ENCODE peak calls at places on chromosomes 7 and 10, in six cellular contexts. B is psoas muscle, I is uterus, J is GM23248, W is stomach, N is right atrium auricular region. T is an unnamed sample.

GRCh38 chr10:125084191-125085186 is 75.9 kb downstream of the CTBP2 start:
- DNase-seq in B (peak; percentile 74), I (peak; percentile 68), J (peak; percentile 90), W (peak; percentile 89), N (peak; percentile 84), T (peak; percentile 62)

GRCh38 chr7:116591202-116592040 is 66.6 kb downstream of the CAV1 start:
- DNase-seq in B (no peak), I (no peak), J (peak; percentile 59), W (no peak), N (no peak), T (no peak)

GRCh38 chr10:71966046-71967004 is 2.1 kb downstream of the CHST3 start:
- DNase-seq in B (no peak), I (no peak), J (peak; percentile 92), W (no peak), N (no peak), T (no peak)

GRCh38 chr7:90212149-90212495 is 582 bp downstream of the STEAP2 start:
- DNase-seq in B (no peak), I (no peak), J (no peak), W (no peak), N (no peak), T (no peak)

GRCh38 chr10:1117651-1118050 is 61.5 kb downstream of the WDR37 start:
- DNase-seq in B (no peak), I (no peak), J (no peak), W (no peak), N (no peak), T (no peak)

GRCh38 chr10:67790534-67791408 is 47.2 kb downstream of the DNAJC12 start:
- DNase-seq in B (no peak), I (no peak), J (peak; percentile 68), W (no peak), N (no peak), T (no peak)

GRCh38 chr10:2861632-2862210 is 205.6 kb upstream of the PFKP start:
- DNase-seq in B (no peak), I (no peak), J (no peak), W (no peak), N (no peak), T (no peak)

GRCh38 chr10:86632009-86632800 is 22.1 kb upstream of the OPN4 start:
- DNase-seq in B (peak; percentile 56), I (no peak), J (peak; percentile 67), W (peak; percentile 51), N (no peak), T (no peak)

GRCh38 chr10:133555521-133555920 is 9.9 kb downstream of the SYCE1 start:
- DNase-seq in B (no peak), I (no peak), J (no peak), W (no peak), N (no peak), T (peak; percentile 42)

GRCh38 chr7:116930156-116930913 is 23.0 kb upstream of the ST7 start:
- DNase-seq in B (peak; percentile 82), I (peak; percentile 92), J (peak; percentile 85), W (peak; percentile 89), N (peak; percentile 93), T (peak; percentile 87)

GRCh38 chr10:131645756-131646155 is 255.1 kb upstream of the PPP2R2D start:
- DNase-seq in B (no peak), I (no peak), J (no peak), W (no peak), N (no peak), T (peak; percentile 53)

GRCh38 chr10:101939273-101939635 is 95.7 kb upstream of the KCNIP2 start:
- DNase-seq in B (no peak), I (no peak), J (peak; percentile 90), W (no peak), N (no peak), T (no peak)

GRCh38 chr10:13707156-13707881 is 120.6 kb downstream of the PRPF18 start:
- DNase-seq in B (peak; percentile 81), I (peak; percentile 83), J (peak; percentile 80), W (peak; percentile 75), N (peak; percentile 90), T (peak; percentile 75)

GRCh38 chr10:124917939-124918830 is 23.7 kb upstream of the ZRANB1 start:
- DNase-seq in B (peak; percentile 18), I (no peak), J (peak; percentile 78), W (no peak), N (no peak), T (no peak)

DNA sequence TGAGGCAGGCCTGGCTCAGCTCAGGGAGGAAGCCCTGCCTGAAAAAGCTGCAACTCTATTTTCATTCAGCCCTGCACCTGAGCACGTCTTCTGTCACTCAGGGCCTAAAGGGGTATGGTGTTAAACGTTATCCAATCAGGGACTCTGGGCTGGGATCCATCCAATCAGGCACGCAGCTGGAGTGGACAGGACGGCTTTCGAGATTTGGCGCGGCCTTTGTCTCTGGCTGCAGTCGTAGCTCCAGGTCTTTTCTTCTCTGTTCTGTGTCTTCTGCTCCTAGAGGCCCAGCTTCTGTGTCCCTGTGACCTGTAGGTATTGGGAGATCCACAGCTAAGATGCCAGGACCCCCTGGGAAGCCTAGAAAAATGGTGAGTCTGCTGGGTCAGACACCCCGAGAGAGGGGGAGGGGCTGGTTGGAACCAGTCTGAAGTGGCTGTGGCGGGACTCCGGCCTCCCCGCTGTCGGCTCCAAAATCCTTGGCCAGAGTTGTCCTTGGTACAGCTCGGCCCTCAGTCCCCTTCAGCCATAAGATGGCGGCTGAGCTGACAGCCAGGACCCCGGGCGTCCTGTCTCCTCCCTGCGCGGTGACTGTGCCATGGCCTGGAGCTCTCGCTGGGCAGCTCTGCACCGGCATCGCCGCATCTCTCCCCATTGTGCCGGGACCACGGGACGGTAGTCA is 11.7 kb upstream of the ZNF680 start:
- DNase-seq in B (peak; percentile 47), I (no peak), J (peak; percentile 67), W (no peak), N (no peak), T (no peak)
- H3K4me3 ChIP-seq in B (peak overlapping the region; percentile 54), I (peak overlapping the region; percentile 15), J (peak overlapping the region; percentile 58), W (peak overlapping the region; percentile 32), N (peak overlapping the region; percentile 10), T (peak overlapping the region; percentile 30)

DNA sequence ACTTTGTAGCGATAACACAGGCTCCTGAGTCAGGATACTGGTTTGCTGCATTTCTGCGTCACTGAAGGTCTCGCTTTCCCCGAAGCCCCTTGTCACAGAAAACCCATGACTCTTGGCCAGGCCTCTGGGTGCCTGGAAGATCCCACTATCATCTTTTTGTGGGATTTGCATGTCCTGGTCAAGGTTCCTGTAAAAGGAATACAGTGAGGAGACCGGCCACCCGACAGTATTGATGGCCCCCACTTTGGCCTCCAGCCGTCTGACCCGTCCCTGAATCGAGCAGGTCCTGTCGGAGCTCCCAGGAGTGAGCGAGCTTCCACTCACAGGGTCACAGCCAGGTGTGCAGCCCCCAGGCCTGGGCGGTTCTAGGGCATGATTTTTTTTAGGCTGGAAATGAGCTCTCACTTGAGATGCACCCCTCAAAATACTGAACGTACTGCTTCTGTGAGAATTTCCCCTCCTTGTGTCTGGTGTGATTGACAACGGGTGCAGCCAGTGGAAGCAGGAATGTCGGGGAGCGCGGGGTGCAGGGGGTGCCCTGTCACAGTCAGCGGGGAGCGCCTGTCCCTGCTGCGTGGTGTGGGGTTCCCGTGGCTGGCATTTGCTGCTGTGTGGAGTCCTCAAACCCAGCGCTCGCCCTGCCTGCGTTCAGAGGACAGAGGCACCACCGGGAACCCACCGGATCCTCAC is 75.8 kb downstream of the DNAJB6 start:
- DNase-seq in B (no peak), I (no peak), J (no peak), W (no peak), N (no peak), T (no peak)
- H3K27ac ChIP-seq in B (no peak overlapping the region), I (no peak overlapping the region), J (peak overlapping the region; percentile 74), W (no peak overlapping the region), N (no peak overlapping the region), T (no peak overlapping the region)

DNA sequence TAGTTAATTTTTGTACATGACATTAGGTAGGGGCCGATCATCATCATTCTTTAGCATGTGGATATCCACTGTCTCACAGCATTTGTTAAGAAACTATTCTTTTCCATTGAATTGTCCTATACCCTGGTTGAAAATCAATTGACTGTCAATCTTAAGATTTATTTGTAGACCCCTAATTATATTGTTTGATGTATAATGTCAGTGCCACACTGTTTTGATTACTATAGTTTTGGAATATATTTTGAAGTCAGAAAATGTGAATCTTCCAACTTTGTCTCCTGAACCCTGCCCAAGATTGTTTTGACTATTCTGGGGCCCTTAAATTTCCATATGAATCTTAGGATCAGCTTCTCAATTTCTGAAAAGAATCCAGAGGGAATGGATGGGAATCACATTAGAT is 6.6 kb upstream of the LMTK2 start:
- DNase-seq in B (no peak), I (no peak), J (no peak), W (no peak), N (no peak), T (no peak)
- H3K4me1 ChIP-seq in B (no peaks in the 10 kb centered on the region), I (no peaks in the 10 kb centered on the region), J (no peaks in the 10 kb centered on the region), W (no peaks in the 10 kb centered on the region), N (no peaks in the 10 kb centered on the region), T (no peaks in the 10 kb centered on the region)

GRCh38 chr10:35211390-35211789 is 84.7 kb downstream of the CREM start:
- DNase-seq in B (no peak), I (no peak), J (no peak), W (no peak), N (no peak), T (no peak)

GRCh38 chr10:35210961-35211360 is 84.3 kb downstream of the CREM start:
- DNase-seq in B (no peak), I (no peak), J (no peak), W (no peak), N (no peak), T (no peak)

GRCh38 chr10:35208949-35209613 is 82.4 kb downstream of the CREM start:
- DNase-seq in B (no peak), I (no peak), J (no peak), W (no peak), N (no peak), T (no peak)

GRCh38 chr10:35206274-35206673 is 79.6 kb downstream of the CREM start:
- DNase-seq in B (no peak), I (no peak), J (no peak), W (no peak), N (no peak), T (no peak)

GRCh38 chr10:35208536-35208935 is 81.9 kb downstream of the CREM start:
- DNase-seq in B (peak; percentile 45), I (no peak), J (no peak), W (no peak), N (no peak), T (no peak)
- H3K4me3 ChIP-seq in B (peak overlapping the region; percentile 49), I (no peak overlapping the region), J (no peak overlapping the region), W (no peak overlapping the region), N (no peak overlapping the region), T (no peak overlapping the region)